ENCODE peak calls at places on chromosomes 3 and 15, in seven cellular contexts. X, E, G, H, I, B and R are unnamed samples.

GRCh38 chr15:73678498-73678897 is 5.7 kb upstream of the CD276 start:
- DNase-seq in X (no peak), B (no peak), G (no peak), E (no peak), H (no peak), I (no peak), R (no peak)

GRCh38 chr3:50610181-50610971 is 1.2 kb downstream of the CISH start:
- DNase-seq in E (no peak), I (no peak), B (no peak), X (no peak), G (peak), H (no peak), R (no peak)

GRCh38 chr3:127694467-127695215 is 21.9 kb downstream of the ABTB1 start:
- DNase-seq in I (peak), H (peak), E (no peak), B (no peak), X (peak), G (peak), R (peak)

GRCh38 chr3:111128884-111129283 is 57.3 kb downstream of the NECTIN3 start:
- DNase-seq in I (no peak), G (no peak), H (no peak), B (no peak), X (no peak), E (no peak), R (no peak)

GRCh38 chr15:95591886-95592285 is 738.6 kb upstream of the NR2F2 start:
- DNase-seq in E (no peak), I (no peak), B (no peak), X (no peak), G (no peak), H (no peak), R (no peak)

GRCh38 chr15:84598993-84599392 is 1.8 kb upstream of the ZSCAN2 start:
- DNase-seq in X (peak), B (no peak), I (peak), E (peak), H (peak), G (no peak), R (peak)

GRCh38 chr3:44117736-44118135 is 124.0 kb upstream of the TOPAZ1 start:
- DNase-seq in X (no peak), I (no peak), E (no peak), B (no peak), G (no peak), H (no peak), R (no peak)

GRCh38 chr15:98996619-98997018 is 11.0 kb downstream of the PGPEP1L start:
- DNase-seq in G (no peak), X (no peak), I (no peak), H (no peak), B (no peak), E (no peak), R (no peak)

GRCh38 chr3:98875535-98875934 is 26.0 kb downstream of the DCBLD2 start:
- DNase-seq in I (no peak), B (no peak), X (no peak), G (no peak), H (peak), E (no peak), R (no peak)

GRCh38 chr3:44996556-44996969 is 20.5 kb downstream of the EXOSC7 start:
- DNase-seq in G (no peak), X (no peak), H (peak), B (no peak), E (no peak), I (peak), R (no peak)

GRCh38 chr3:115792206-115792955 is 169.1 kb downstream of the GAP43 start:
- DNase-seq in X (no peak), B (no peak), G (no peak), I (no peak), H (peak), E (peak), R (peak)